ENCODE peak calls at places on chromosome 20, in four cellular contexts. Y is HepG2, I is K562, E is H1. W is an unnamed sample.

GRCh38 chr20:57774951-57775350 is 65.1 kb upstream of the PMEPA1 start:
- DNase-seq in E (no peak), Y (no peak), I (no peak), W (no peak)

GRCh38 chr20:53935353-53936084 is 134.9 kb downstream of the BCAS1 start:
- DNase-seq in I (peak; percentile 32), E (peak; percentile 46), Y (no peak), W (no peak)

GRCh38 chr20:549720-550496 is 6.3 kb upstream of the CSNK2A1 start:
- DNase-seq in I (no peak), E (no peak), Y (no peak), W (no peak)

GRCh38 chr20:48791014-48791413 is 36.8 kb downstream of the PREX1 start:
- DNase-seq in I (no peak), Y (no peak), E (no peak), W (peak; percentile 29)

GRCh38 chr20:56380375-56380774 is 11.6 kb downstream of the AURKA start:
- DNase-seq in E (no peak), I (no peak), Y (no peak), W (no peak)

GRCh38 chr20:53337419-53338101 is 256.1 kb downstream of the ZNF217 start:
- DNase-seq in Y (no peak), I (no peak), E (no peak), W (no peak)

GRCh38 chr20:17935186-17935585 is 33.4 kb downstream of the SNX5 start:
- DNase-seq in I (no peak), E (no peak), Y (no peak), W (no peak)

GRCh38 chr20:986733-987355 is 15.3 kb downstream of the RSPO4 start:
- DNase-seq in E (no peak), I (no peak), Y (no peak), W (no peak)

GRCh38 chr20:54152227-54153040 is 21.4 kb downstream of the CYP24A1 start:
- DNase-seq in E (no peak), Y (no peak), I (no peak), W (peak; percentile 40)

GRCh38 chr20:36629719-36630340 is 16.2 kb downstream of the SLA2 start:
- DNase-seq in I (no peak), Y (no peak), E (no peak), W (no peak)

GRCh38 chr20:63625771-63626423 is 1.0 kb downstream of the GMEB2 start:
- DNase-seq in I (peak; percentile 56), Y (peak; percentile 57), E (no peak), W (peak; percentile 24)

GRCh38 chr20:17442588-17442987 is 88.6 kb downstream of the BFSP1 start:
- DNase-seq in Y (peak; percentile 36), I (no peak), E (no peak), W (no peak)

GRCh38 chr20:49964964-49965780 is 17.6 kb upstream of the SNAI1 start:
- DNase-seq in E (peak; percentile 84), Y (peak; percentile 76), I (peak; percentile 83), W (peak; percentile 78)

GRCh38 chr20:49594143-49594928 is 26.4 kb upstream of the PTGIS start:
- DNase-seq in I (no peak), Y (no peak), E (no peak), W (no peak)

GRCh38 chr20:18662279-18662678 is 74.4 kb downstream of the DTD1 start:
- DNase-seq in I (no peak), E (no peak), Y (peak; percentile 30), W (no peak)

GRCh38 chr20:60191014-60191413 is 232.8 kb downstream of the CDH26 start:
- DNase-seq in E (no peak), Y (no peak), I (no peak), W (no peak)

GRCh38 chr20:25226433-25227316 is 21.2 kb upstream of the PYGB start:
- DNase-seq in I (no peak), Y (no peak), E (no peak), W (no peak)

GRCh38 chr20:62808211-62808865 is 3.7 kb downstream of the OGFR start:
- DNase-seq in I (peak; percentile 68), E (peak; percentile 97), Y (peak; percentile 66), W (peak; percentile 65)

GRCh38 chr20:4513720-4514119 is 208.0 kb upstream of the PRND start:
- DNase-seq in I (no peak), Y (no peak), E (no peak), W (peak; percentile 63)

GRCh38 chr20:63178889-63179751 is 36.8 kb downstream of the YTHDF1 start:
- DNase-seq in Y (no peak), E (peak; percentile 77), I (peak; percentile 77), W (no peak)

GRCh38 chr20:34062651-34063482 is 49.2 kb downstream of the EIF2S2 start:
- DNase-seq in I (no peak), E (no peak), Y (no peak), W (no peak)

GRCh38 chr20:35451295-35451694 is 4.1 kb upstream of the CEP250 start:
- DNase-seq in E (no peak), Y (no peak), I (no peak), W (no peak)

GRCh38 chr20:10475225-10475624 is 40.1 kb downstream of the SLX4IP start:
- DNase-seq in E (no peak), I (no peak), Y (no peak), W (no peak)

GRCh38 chr20:44706371-44707258 is 8.6 kb upstream of the CCN5 start:
- DNase-seq in I (no peak), E (no peak), Y (no peak), W (no peak)

GRCh38 chr20:49268600-49269365 is 9.1 kb downstream of the ZNFX1 start:
- DNase-seq in E (no peak), I (no peak), Y (no peak), W (no peak)

GRCh38 chr20:54062812-54063280 is 7.5 kb downstream of the BCAS1 start:
- DNase-seq in I (no peak), Y (peak; percentile 70), E (no peak), W (peak; percentile 76)

GRCh38 chr20:41143354-41143753 is 6.0 kb downstream of the PLCG1 start:
- DNase-seq in I (no peak), Y (no peak), E (no peak), W (no peak)

GRCh38 chr20:11754451-11754850 is 163.2 kb upstream of the BTBD3 start:
- DNase-seq in Y (no peak), E (no peak), I (no peak), W (no peak)

GRCh38 chr20:48897298-48898044 is 24.0 kb upstream of the ARFGEF2 start:
- DNase-seq in I (no peak), E (no peak), Y (no peak), W (peak; percentile 80)

GRCh38 chr20:21099653-21100589 is 6.2 kb downstream of the LINC00237 start:
- DNase-seq in Y (no peak), I (peak; percentile 15), E (peak; percentile 68), W (no peak)

GRCh38 chr20:33437141-33437911 is 6.2 kb downstream of the SNTA1 start:
- DNase-seq in I (no peak), Y (no peak), E (no peak), W (no peak)

GRCh38 chr20:51221791-51222408 is 199.0 kb upstream of the KCNG1 start:
- DNase-seq in I (no peak), Y (no peak), E (peak; percentile 55), W (no peak)

DNA sequence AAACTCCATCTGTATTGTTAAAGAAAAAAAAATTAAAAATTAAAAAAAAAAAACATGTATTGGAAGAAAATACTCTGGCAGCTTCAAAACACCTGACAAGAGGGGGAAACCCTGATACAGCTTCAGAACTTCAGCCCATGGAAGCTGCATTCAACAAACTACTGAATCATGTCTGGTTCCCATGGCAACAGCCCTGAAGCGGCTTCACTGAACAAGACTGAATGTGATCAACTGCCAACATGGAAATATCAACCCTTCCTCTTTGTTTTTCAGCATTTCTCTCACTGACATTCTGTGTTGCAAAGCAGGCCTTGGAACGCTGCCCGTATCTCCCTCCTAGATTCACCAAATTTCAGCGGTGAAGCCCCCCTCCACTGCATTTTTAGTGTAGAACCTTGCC is 91.3 kb upstream of the SHLD1 start:
- DNase-seq in Y (peak; percentile 71), E (no peak), I (no peak), W (peak; percentile 90)
- TF ChIP-seq PHF8 in Y (no peak), E (no peak), I (no peak), W (no peak)

GRCh38 chr20:14478126-14478525 is 140.7 kb upstream of the FLRT3 start:
- DNase-seq in Y (no peak), I (no peak), E (no peak), W (no peak)
- TF ChIP-seq PHF8 in Y (no peak), I (no peak), E (no peak), W (no peak)

GRCh38 chr20:23228912-23229311 is 121.7 kb upstream of the NXT1 start:
- DNase-seq in I (no peak), Y (no peak), E (peak; percentile 11), W (no peak)
- TF ChIP-seq PHF8 in I (no peak), Y (no peak), E (no peak), W (no peak)

DNA sequence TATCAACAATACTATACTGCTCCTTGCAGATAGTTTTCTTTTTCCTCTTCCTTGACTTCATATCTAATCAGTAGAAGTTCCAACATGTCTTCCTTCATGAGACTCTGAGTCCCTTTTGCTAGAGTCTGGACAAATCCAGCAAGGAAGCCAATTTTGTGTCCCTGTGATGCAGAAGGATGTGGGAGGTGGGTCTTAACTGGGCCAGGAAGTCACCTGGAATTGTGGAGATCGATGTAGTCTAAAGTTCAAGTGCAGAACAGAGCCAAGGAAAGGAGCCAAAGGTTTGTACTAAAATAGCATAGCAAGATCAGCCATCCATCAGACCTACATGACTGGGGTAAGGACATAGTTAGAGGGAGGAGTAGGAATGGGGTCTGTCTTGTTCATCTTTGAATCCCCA is 37.6 kb downstream of the SPTLC3 start:
- DNase-seq in Y (no peak), I (no peak), E (no peak), W (no peak)
- TF ChIP-seq PHF8 in Y (no peak), I (no peak), E (no peak), W (no peak)

DNA sequence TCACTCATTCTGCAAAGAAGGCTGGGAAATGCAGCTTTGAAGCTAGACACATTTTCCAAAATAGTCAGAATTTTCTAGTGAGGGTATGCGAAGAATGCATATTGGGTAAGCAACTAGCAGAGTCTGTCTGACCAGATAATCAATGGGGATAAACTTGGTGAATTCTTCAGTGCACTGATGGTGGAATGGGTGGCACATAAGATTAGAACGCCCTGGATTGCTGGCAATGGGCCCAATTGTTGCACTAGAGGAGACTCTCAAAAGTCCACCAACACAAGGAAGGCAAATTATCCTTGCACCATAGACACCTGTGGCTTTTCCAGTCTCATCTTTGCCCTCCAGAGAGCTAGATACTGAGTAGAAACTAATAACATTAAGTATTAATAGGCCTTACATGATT is 167.6 kb downstream of the PTPRT start:
- DNase-seq in Y (no peak), E (no peak), I (no peak), W (no peak)
- TF ChIP-seq PHF8 in Y (no peak), E (no peak), I (no peak), W (no peak)

DNA sequence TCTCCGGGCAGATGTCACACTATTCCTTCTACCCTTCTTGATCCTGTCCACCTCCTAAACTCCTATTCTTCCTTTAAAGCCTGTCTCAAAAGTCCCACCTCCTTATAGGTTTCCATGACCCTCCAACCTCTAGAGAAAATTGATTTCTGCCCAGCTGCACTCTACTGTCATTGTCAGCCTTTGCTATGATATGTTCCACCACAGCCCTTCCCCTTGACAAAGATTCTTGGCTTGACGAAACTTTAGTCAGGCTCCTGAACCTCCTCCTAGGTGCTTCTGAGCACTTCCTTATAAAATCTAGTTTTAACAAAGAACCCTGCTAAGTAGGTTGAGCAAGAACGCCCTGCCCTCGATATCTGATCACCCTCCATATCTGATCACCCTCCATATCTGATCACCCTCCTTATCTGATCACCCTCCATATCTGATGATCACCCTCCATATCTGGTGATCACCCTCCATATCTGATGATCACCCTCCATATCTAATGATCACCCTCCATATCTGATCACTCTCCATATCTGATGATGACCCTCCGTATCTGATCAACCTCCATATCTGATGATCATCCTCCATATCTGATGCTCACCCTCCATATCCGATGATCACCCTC is 103.2 kb downstream of the RIN2 start:
- DNase-seq in E (no peak), Y (no peak), I (no peak), W (no peak)
- TF ChIP-seq PHF8 in E (no peak), Y (no peak), I (no peak), W (no peak)

GRCh38 chr20:58886546-58886945 is 34.0 kb downstream of the GNAS start:
- DNase-seq in I (no peak), Y (no peak), E (no peak), W (no peak)
- TF ChIP-seq PHF8 in I (no peak), Y (no peak), E (no peak), W (no peak)

W was measured in A549.